ENCODE peak calls at places on chromosomes 7 and 10, in seven cellular contexts. One of them, this sample, is unnamed.

GRCh38 chr10:6300106-6300783 is 97.5 kb downstream of the PFKFB3 start:
- DNase-seq in spleen: no peak
- DNase-seq in IMR-90: peak; percentile 56
- DNase-seq in upper lobe of left lung: peak; percentile 44
- DNase-seq in H1: no peak
- DNase-seq in tibial nerve: peak; percentile 22
- DNase-seq in thyroid gland: no peak
- DNase-seq in this sample: no peak

GRCh38 chr7:822692-823276 is 9.5 kb upstream of the SUN1 start:
- DNase-seq in spleen: no peak
- DNase-seq in IMR-90: no peak
- DNase-seq in upper lobe of left lung: no peak
- DNase-seq in H1: no peak
- DNase-seq in tibial nerve: no peak
- DNase-seq in thyroid gland: no peak
- DNase-seq in this sample: no peak

GRCh38 chr7:41709621-41710020 is 6.7 kb upstream of the INHBA start:
- DNase-seq in spleen: no peak
- DNase-seq in IMR-90: peak; percentile 99
- DNase-seq in upper lobe of left lung: no peak
- DNase-seq in H1: no peak
- DNase-seq in tibial nerve: no peak
- DNase-seq in thyroid gland: no peak
- DNase-seq in this sample: no peak

GRCh38 chr10:88092975-88093374 is 229.6 kb downstream of the PTEN start:
- DNase-seq in spleen: no peak
- DNase-seq in IMR-90: no peak
- DNase-seq in upper lobe of left lung: no peak
- DNase-seq in H1: no peak
- DNase-seq in tibial nerve: no peak
- DNase-seq in thyroid gland: peak; percentile 69
- DNase-seq in this sample: no peak

GRCh38 chr7:4108951-4109350 is 573.1 kb upstream of the FOXK1 start:
- DNase-seq in spleen: peak; percentile 58
- DNase-seq in IMR-90: no peak
- DNase-seq in upper lobe of left lung: no peak
- DNase-seq in H1: no peak
- DNase-seq in tibial nerve: no peak
- DNase-seq in thyroid gland: no peak
- DNase-seq in this sample: peak; percentile 45

GRCh38 chr7:67484244-67484751 is 487.7 kb downstream of the TYW1 start:
- DNase-seq in spleen: no peak
- DNase-seq in IMR-90: peak; percentile 56
- DNase-seq in upper lobe of left lung: peak; percentile 26
- DNase-seq in H1: peak; percentile 61
- DNase-seq in tibial nerve: peak; percentile 49
- DNase-seq in thyroid gland: peak; percentile 65
- DNase-seq in this sample: no peak

GRCh38 chr10:102393411-102394078 is 2.0 kb upstream of the NFKB2 start:
- DNase-seq in spleen: peak; percentile 82
- DNase-seq in IMR-90: no peak
- DNase-seq in upper lobe of left lung: no peak
- DNase-seq in H1: peak; percentile 53
- DNase-seq in tibial nerve: no peak
- DNase-seq in thyroid gland: no peak
- DNase-seq in this sample: no peak

GRCh38 chr7:105353752-105354328 is 34.9 kb downstream of the SRPK2 start:
- DNase-seq in spleen: peak; percentile 85
- DNase-seq in IMR-90: no peak
- DNase-seq in upper lobe of left lung: peak; percentile 43
- DNase-seq in H1: no peak
- DNase-seq in tibial nerve: peak; percentile 40
- DNase-seq in thyroid gland: peak; percentile 39
- DNase-seq in this sample: no peak

GRCh38 chr10:48480397-48481374 is 124.2 kb downstream of the ARHGAP22 start:
- DNase-seq in spleen: peak; percentile 67
- DNase-seq in IMR-90: no peak
- DNase-seq in upper lobe of left lung: no peak
- DNase-seq in H1: no peak
- DNase-seq in tibial nerve: no peak
- DNase-seq in thyroid gland: no peak
- DNase-seq in this sample: no peak

GRCh38 chr7:18541189-18541870 is 45.8 kb downstream of the HDAC9 start:
- DNase-seq in spleen: no peak
- DNase-seq in IMR-90: peak; percentile 32
- DNase-seq in upper lobe of left lung: peak; percentile 26
- DNase-seq in H1: no peak
- DNase-seq in tibial nerve: no peak
- DNase-seq in thyroid gland: peak; percentile 97
- DNase-seq in this sample: no peak

GRCh38 chr10:18179901-18180300 is 39.7 kb downstream of the CACNB2 start:
- DNase-seq in spleen: no peak
- DNase-seq in IMR-90: peak; percentile 87
- DNase-seq in upper lobe of left lung: no peak
- DNase-seq in H1: no peak
- DNase-seq in tibial nerve: no peak
- DNase-seq in thyroid gland: no peak
- DNase-seq in this sample: no peak

GRCh38 chr7:42192851-42193456 is 44.1 kb downstream of the GLI3 start:
- DNase-seq in spleen: no peak
- DNase-seq in IMR-90: peak; percentile 38
- DNase-seq in upper lobe of left lung: no peak
- DNase-seq in H1: peak; percentile 23
- DNase-seq in tibial nerve: no peak
- DNase-seq in thyroid gland: no peak
- DNase-seq in this sample: no peak

GRCh38 chr7:27870595-27870994 is 130.6 kb downstream of the TAX1BP1 start:
- DNase-seq in spleen: no peak
- DNase-seq in IMR-90: no peak
- DNase-seq in upper lobe of left lung: no peak
- DNase-seq in H1: no peak
- DNase-seq in tibial nerve: no peak
- DNase-seq in thyroid gland: no peak
- DNase-seq in this sample: no peak

GRCh38 chr7:7808156-7808555 is 89.7 kb upstream of the RPA3 start:
- DNase-seq in spleen: no peak
- DNase-seq in IMR-90: peak; percentile 87
- DNase-seq in upper lobe of left lung: no peak
- DNase-seq in H1: no peak
- DNase-seq in tibial nerve: no peak
- DNase-seq in thyroid gland: no peak
- DNase-seq in this sample: no peak

GRCh38 chr7:104643587-104644217 is 315.3 kb downstream of the LHFPL3 start:
- DNase-seq in spleen: no peak
- DNase-seq in IMR-90: no peak
- DNase-seq in upper lobe of left lung: no peak
- DNase-seq in H1: peak; percentile 7
- DNase-seq in tibial nerve: no peak
- DNase-seq in thyroid gland: no peak
- DNase-seq in this sample: no peak

GRCh38 chr10:89332092-89332633 is 4.4 kb downstream of the IFIT3 start:
- DNase-seq in spleen: no peak
- DNase-seq in IMR-90: peak; percentile 78
- DNase-seq in upper lobe of left lung: no peak
- DNase-seq in H1: no peak
- DNase-seq in tibial nerve: peak; percentile 27
- DNase-seq in thyroid gland: peak; percentile 22
- DNase-seq in this sample: no peak

GRCh38 chr7:82740246-82740848 is 296.8 kb upstream of the CACNA2D1 start:
- DNase-seq in spleen: no peak
- DNase-seq in IMR-90: peak; percentile 72
- DNase-seq in upper lobe of left lung: peak; percentile 23
- DNase-seq in H1: no peak
- DNase-seq in tibial nerve: no peak
- DNase-seq in thyroid gland: peak; percentile 76
- DNase-seq in this sample: no peak

GRCh38 chr10:124547651-124548168 is 86.1 kb downstream of the LHPP start:
- DNase-seq in spleen: no peak
- DNase-seq in IMR-90: peak; percentile 19
- DNase-seq in upper lobe of left lung: no peak
- DNase-seq in H1: no peak
- DNase-seq in tibial nerve: no peak
- DNase-seq in thyroid gland: no peak
- DNase-seq in this sample: no peak

GRCh38 chr7:128781126-128781525 is 5.5 kb upstream of the OPN1SW start:
- DNase-seq in spleen: no peak
- DNase-seq in IMR-90: peak; percentile 69
- DNase-seq in upper lobe of left lung: no peak
- DNase-seq in H1: no peak
- DNase-seq in tibial nerve: peak; percentile 29
- DNase-seq in thyroid gland: no peak
- DNase-seq in this sample: no peak

GRCh38 chr7:19872094-19872493 is 98.7 kb upstream of the TMEM196 start:
- DNase-seq in spleen: no peak
- DNase-seq in IMR-90: no peak
- DNase-seq in upper lobe of left lung: no peak
- DNase-seq in H1: no peak
- DNase-seq in tibial nerve: no peak
- DNase-seq in thyroid gland: no peak
- DNase-seq in this sample: no peak

GRCh38 chr10:24444337-24444736 is 235.4 kb downstream of the KIAA1217 start:
- DNase-seq in spleen: no peak
- DNase-seq in IMR-90: peak; percentile 96
- DNase-seq in upper lobe of left lung: no peak
- DNase-seq in H1: no peak
- DNase-seq in tibial nerve: no peak
- DNase-seq in thyroid gland: no peak
- DNase-seq in this sample: no peak

GRCh38 chr10:117294039-117294438 is 53.1 kb downstream of the SLC18A2 start:
- DNase-seq in spleen: no peak
- DNase-seq in IMR-90: no peak
- DNase-seq in upper lobe of left lung: no peak
- DNase-seq in H1: no peak
- DNase-seq in tibial nerve: no peak
- DNase-seq in thyroid gland: no peak
- DNase-seq in this sample: no peak

GRCh38 chr10:14460447-14460846 is 129.7 kb upstream of the FRMD4A start:
- DNase-seq in spleen: no peak
- DNase-seq in IMR-90: no peak
- DNase-seq in upper lobe of left lung: no peak
- DNase-seq in H1: no peak
- DNase-seq in tibial nerve: no peak
- DNase-seq in thyroid gland: no peak
- DNase-seq in this sample: no peak

GRCh38 chr10:43928425-43928968 is 279.8 kb upstream of the ZNF32 start:
- DNase-seq in spleen: no peak
- DNase-seq in IMR-90: no peak
- DNase-seq in upper lobe of left lung: no peak
- DNase-seq in H1: no peak
- DNase-seq in tibial nerve: no peak
- DNase-seq in thyroid gland: no peak
- DNase-seq in this sample: no peak

GRCh38 chr10:122504551-122504950 is 43.2 kb downstream of the HTRA1 start:
- DNase-seq in spleen: no peak
- DNase-seq in IMR-90: peak; percentile 94
- DNase-seq in upper lobe of left lung: peak; percentile 83
- DNase-seq in H1: no peak
- DNase-seq in tibial nerve: peak; percentile 84
- DNase-seq in thyroid gland: peak; percentile 94
- DNase-seq in this sample: peak; percentile 83

GRCh38 chr10:5549462-5550249 is 24.9 kb downstream of the CALML3 start:
- DNase-seq in spleen: no peak
- DNase-seq in IMR-90: no peak
- DNase-seq in upper lobe of left lung: peak; percentile 43
- DNase-seq in H1: no peak
- DNase-seq in tibial nerve: no peak
- DNase-seq in thyroid gland: no peak
- DNase-seq in this sample: peak; percentile 19

GRCh38 chr7:77458786-77459185 is 42.6 kb upstream of the GSAP start:
- DNase-seq in spleen: no peak
- DNase-seq in IMR-90: peak; percentile 41
- DNase-seq in upper lobe of left lung: no peak
- DNase-seq in H1: no peak
- DNase-seq in tibial nerve: no peak
- DNase-seq in thyroid gland: no peak
- DNase-seq in this sample: no peak

GRCh38 chr10:114683162-114683561 is 25.1 kb upstream of the ABLIM1 start:
- DNase-seq in spleen: no peak
- DNase-seq in IMR-90: no peak
- DNase-seq in upper lobe of left lung: peak; percentile 42
- DNase-seq in H1: no peak
- DNase-seq in tibial nerve: no peak
- DNase-seq in thyroid gland: no peak
- DNase-seq in this sample: no peak
- H3K4me1 ChIP-seq in spleen: peaks cover 39% of the 10 kb centered on the region
- H3K4me1 ChIP-seq in IMR-90: peaks cover 10% of the 10 kb centered on the region
- H3K4me1 ChIP-seq in upper lobe of left lung: peaks cover 46% of the 10 kb centered on the region
- H3K4me1 ChIP-seq in H1: no peaks in the 10 kb centered on the region
- H3K4me1 ChIP-seq in tibial nerve: peaks cover 66% of the 10 kb centered on the region
- H3K4me1 ChIP-seq in thyroid gland: peaks cover 14% of the 10 kb centered on the region
- H3K4me1 ChIP-seq in this sample: peaks cover 68% of the 10 kb centered on the region

GRCh38 chr10:28679941-28680752 is 2.8 kb downstream of the BAMBI start:
- DNase-seq in spleen: no peak
- DNase-seq in IMR-90: no peak
- DNase-seq in upper lobe of left lung: peak; percentile 31
- DNase-seq in H1: no peak
- DNase-seq in tibial nerve: no peak
- DNase-seq in thyroid gland: no peak
- DNase-seq in this sample: no peak
- TF ChIP-seq POLR2A in spleen: no peak
- TF ChIP-seq POLR2A in IMR-90: no peak
- TF ChIP-seq POLR2A in upper lobe of left lung: no peak
- TF ChIP-seq POLR2A in H1: no peak
- TF ChIP-seq POLR2A in tibial nerve: no peak
- TF ChIP-seq POLR2A in thyroid gland: no peak
- TF ChIP-seq POLR2A in this sample: no peak

DNA sequence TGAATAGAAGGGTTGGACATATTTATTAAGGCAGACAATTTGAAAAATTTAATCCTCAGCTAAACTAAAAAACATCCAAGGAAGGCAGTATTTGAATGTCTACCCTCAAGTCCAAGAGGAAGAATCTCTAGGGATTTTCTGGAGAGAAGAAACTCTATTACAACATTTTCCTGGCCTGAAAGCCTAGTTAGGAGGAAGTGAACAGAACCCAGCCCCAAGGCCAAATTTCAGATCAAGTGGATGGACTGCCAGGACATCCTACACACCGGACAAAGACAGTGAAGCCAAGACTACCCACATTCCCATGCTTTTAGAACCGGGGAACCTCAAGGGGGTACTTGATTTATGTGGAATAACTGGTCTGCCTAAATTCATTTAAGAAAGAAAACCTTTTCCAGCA is 108.9 kb upstream of the MEOX2 start:
- DNase-seq in spleen: no peak
- DNase-seq in IMR-90: no peak
- DNase-seq in upper lobe of left lung: no peak
- DNase-seq in H1: no peak
- DNase-seq in tibial nerve: no peak
- DNase-seq in thyroid gland: no peak
- DNase-seq in this sample: no peak
- H3K27ac ChIP-seq in spleen: no peak overlapping the region
- H3K27ac ChIP-seq in IMR-90: no peak overlapping the region
- H3K27ac ChIP-seq in upper lobe of left lung: no peak overlapping the region
- H3K27ac ChIP-seq in H1: no peak overlapping the region
- H3K27ac ChIP-seq in tibial nerve: no peak overlapping the region
- H3K27ac ChIP-seq in thyroid gland: no peak overlapping the region
- H3K27ac ChIP-seq in this sample: no peak overlapping the region

DNA sequence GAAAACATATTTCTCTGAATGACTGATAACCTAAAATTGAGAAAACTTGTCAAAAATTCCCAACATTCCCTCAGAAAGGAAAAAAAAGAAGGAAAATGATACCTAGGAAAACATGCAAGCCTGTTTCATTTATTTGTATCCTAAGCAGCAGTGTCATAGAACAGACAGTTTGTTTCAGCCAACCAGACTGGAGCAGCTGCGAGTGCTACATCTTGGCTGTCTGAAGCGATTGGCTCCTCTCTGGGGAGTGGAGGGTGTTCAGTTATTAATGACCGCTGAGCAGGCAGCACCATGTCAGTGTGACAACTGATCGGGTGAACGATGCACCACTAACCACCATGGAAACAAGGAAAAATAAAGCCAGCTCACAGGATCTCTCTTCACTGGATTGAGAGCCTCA is at the start of gene LRRN3:
- DNase-seq in spleen: no peak
- DNase-seq in IMR-90: peak; percentile 61
- DNase-seq in upper lobe of left lung: peak; percentile 26
- DNase-seq in H1: no peak
- DNase-seq in tibial nerve: peak; percentile 6
- DNase-seq in thyroid gland: peak; percentile 68
- DNase-seq in this sample: no peak
- H3K4me1 ChIP-seq in spleen: no peaks in the 10 kb centered on the region
- H3K4me1 ChIP-seq in IMR-90: no peaks in the 10 kb centered on the region
- H3K4me1 ChIP-seq in upper lobe of left lung: no peaks in the 10 kb centered on the region
- H3K4me1 ChIP-seq in H1: peaks cover 9% of the 10 kb centered on the region
- H3K4me1 ChIP-seq in tibial nerve: peaks cover 19% of the 10 kb centered on the region
- H3K4me1 ChIP-seq in thyroid gland: peaks cover 14% of the 10 kb centered on the region
- H3K4me1 ChIP-seq in this sample: peaks cover 3% of the 10 kb centered on the region

This sample was measured in suprapubic skin.